ENCODE peak calls at places on chromosomes 13 and 19, in four cellular contexts. W, K, S and J are unnamed samples.

GRCh38 chr19:4584670-4585460 is 25.4 kb upstream of the SEMA6B start:
- DNase-seq in W (no peak), K (no peak), S (no peak), J (no peak)

GRCh38 chr13:24834902-24835510 is 71.0 kb downstream of the RNF17 start:
- DNase-seq in W (no peak), K (no peak), S (no peak), J (no peak)

GRCh38 chr13:49635599-49636433 is 7.5 kb downstream of the ARL11 start:
- DNase-seq in W (no peak), K (no peak), S (no peak), J (no peak)

GRCh38 chr19:32816555-32817099 is 52.9 kb downstream of the SLC7A9 start:
- DNase-seq in W (no peak), K (no peak), S (no peak), J (peak; percentile 59)

GRCh38 chr13:39765801-39766463 is 110.5 kb downstream of the COG6 start:
- DNase-seq in W (peak; percentile 99), K (no peak), S (no peak), J (peak; percentile 69)

GRCh38 chr13:97953376-97953970 is at the start of gene IPO5:
- DNase-seq in W (no peak), K (no peak), S (no peak), J (no peak)

GRCh38 chr19:52936151-52936957 is 13.1 kb upstream of the ZNF888 start:
- DNase-seq in W (no peak), K (no peak), S (peak; percentile 51), J (peak; percentile 48)

GRCh38 chr19:43469160-43469480 is 3.7 kb upstream of the LYPD3 start:
- DNase-seq in W (no peak), K (no peak), S (no peak), J (no peak)

GRCh38 chr19:55166530-55167268 is at the start of gene DNAAF3:
- DNase-seq in W (peak; percentile 79), K (peak; percentile 24), S (peak; percentile 90), J (peak; percentile 96)

GRCh38 chr13:74128171-74128767 is 5.9 kb downstream of the KLF12 start:
- DNase-seq in W (no peak), K (no peak), S (peak; percentile 17), J (no peak)

GRCh38 chr19:30224689-30225606 is 147.2 kb upstream of the ZNF536 start:
- DNase-seq in W (peak; percentile 81), K (no peak), S (no peak), J (no peak)

GRCh38 chr19:10654610-10655456 is 687 bp downstream of the ILF3 start:
- DNase-seq in W (no peak), K (peak; percentile 20), S (peak; percentile 31), J (peak; percentile 41)

GRCh38 chr19:47658431-47659383 is 49.8 kb downstream of the BICRA start:
- DNase-seq in W (peak; percentile 48), K (no peak), S (no peak), J (no peak)

GRCh38 chr19:11381535-11382369 is 2.4 kb downstream of the EPOR start:
- DNase-seq in W (peak; percentile 57), K (peak; percentile 35), S (peak; percentile 81), J (peak; percentile 95)

GRCh38 chr13:51590966-51591627 is 6.8 kb downstream of the WDFY2 start:
- DNase-seq in W (no peak), K (no peak), S (peak; percentile 75), J (no peak)

GRCh38 chr13:80235559-80236296 is 105.2 kb downstream of the SPRY2 start:
- DNase-seq in W (peak; percentile 80), K (no peak), S (peak; percentile 17), J (no peak)

GRCh38 chr19:5134683-5135082 is 165.8 kb downstream of the KDM4B start:
- DNase-seq in W (peak; percentile 32), K (no peak), S (no peak), J (no peak)

GRCh38 chr19:2540251-2540645 is 64.3 kb downstream of the GADD45B start:
- DNase-seq in W (no peak), K (no peak), S (no peak), J (no peak)

GRCh38 chr19:3867971-3868769 is 668 bp downstream of the ZFR2 start:
- DNase-seq in W (no peak), K (no peak), S (no peak), J (no peak)

GRCh38 chr13:59690857-59691500 is 472.7 kb downstream of the DIAPH3 start:
- DNase-seq in W (no peak), K (no peak), S (no peak), J (no peak)

GRCh38 chr13:50124536-50125305 is 109.5 kb downstream of the KCNRG start:
- DNase-seq in W (peak; percentile 93), K (peak; percentile 95), S (peak; percentile 8), J (peak; percentile 91)

GRCh38 chr19:16330368-16330801 is 5.8 kb downstream of the KLF2 start:
- DNase-seq in W (no peak), K (peak; percentile 86), S (peak; percentile 96), J (no peak)

GRCh38 chr19:1154731-1155351 is 19.2 kb downstream of the SBNO2 start:
- DNase-seq in W (no peak), K (no peak), S (peak; percentile 52), J (peak; percentile 83)

GRCh38 chr13:51577690-51578089 is 6.6 kb upstream of the WDFY2 start:
- DNase-seq in W (no peak), K (no peak), S (no peak), J (no peak)

GRCh38 chr13:107977175-107977574 is 238.2 kb downstream of the LIG4 start:
- DNase-seq in W (no peak), K (no peak), S (no peak), J (no peak)

GRCh38 chr13:50829896-50830295 is 13.6 kb downstream of the DLEU7 start:
- DNase-seq in W (no peak), K (no peak), S (no peak), J (no peak)

GRCh38 chr19:39765091-39766076 is 13.3 kb upstream of the LEUTX start:
- DNase-seq in W (peak; percentile 22), K (peak; percentile 2), S (no peak), J (no peak)

GRCh38 chr13:30179547-30180256 is 127.6 kb downstream of the KATNAL1 start:
- DNase-seq in W (no peak), K (no peak), S (no peak), J (no peak)

GRCh38 chr19:37953576-37954303 is 46.7 kb downstream of the SIPA1L3 start:
- DNase-seq in W (no peak), K (no peak), S (no peak), J (peak; percentile 32)

GRCh38 chr19:6535558-6536137 is 4.8 kb downstream of the TNFSF9 start:
- DNase-seq in W (no peak), K (no peak), S (no peak), J (no peak)

GRCh38 chr19:29800086-29800825 is 11.5 kb upstream of the CCNE1 start:
- DNase-seq in W (no peak), K (no peak), S (no peak), J (no peak)

GRCh38 chr19:57280913-57281425 is 684 bp downstream of the ZNF460 start:
- DNase-seq in W (peak; percentile 17), K (peak; percentile 0), S (peak; percentile 13), J (no peak)

GRCh38 chr19:369256-369655 is 24.7 kb upstream of the MIER2 start:
- DNase-seq in W (no peak), K (no peak), S (no peak), J (peak; percentile 68)

GRCh38 chr19:4868286-4868834 is 893 bp upstream of the PLIN3 start:
- DNase-seq in W (no peak), K (no peak), S (no peak), J (no peak)

GRCh38 chr19:10690351-10690781 is 10.9 kb upstream of the QTRT1 start:
- DNase-seq in W (peak; percentile 45), K (no peak), S (no peak), J (no peak)

GRCh38 chr13:49220035-49220855 is at the start of gene MLNR:
- DNase-seq in W (no peak), K (no peak), S (no peak), J (no peak)

GRCh38 chr19:28744943-28745342 is 468.0 kb downstream of the UQCRFS1 start:
- DNase-seq in W (no peak), K (no peak), S (no peak), J (no peak)

GRCh38 chr19:5150902-5151741 is 182.2 kb downstream of the KDM4B start:
- DNase-seq in W (no peak), K (no peak), S (no peak), J (peak; percentile 84)

GRCh38 chr13:93875527-93875926 is 604.0 kb downstream of the DCT start:
- DNase-seq in W (no peak), K (no peak), S (peak; percentile 30), J (no peak)